ENCODE peak calls at places on chromosomes 6 and 20, in four cellular contexts. M, J, E and B are unnamed samples.

GRCh38 chr6:88662653-88663174 is 300.7 kb downstream of the RNGTT start:
- DNase-seq in M (no peak), J (no peak), E (no peak), B (no peak)

GRCh38 chr20:44695295-44696230 is 19.6 kb upstream of the CCN5 start:
- DNase-seq in M (no peak), J (no peak), E (peak; percentile 57), B (no peak)

GRCh38 chr6:107877968-107878367 is 53.9 kb upstream of the SCML4 start:
- DNase-seq in M (no peak), J (no peak), E (no peak), B (no peak)

GRCh38 chr6:16286151-16286522 is 47.8 kb downstream of the GMPR start:
- DNase-seq in M (peak; percentile 82), J (no peak), E (peak; percentile 47), B (peak; percentile 75)

GRCh38 chr20:50127587-50128519 is 14.9 kb upstream of the UBE2V1 start:
- DNase-seq in M (no peak), J (no peak), E (no peak), B (no peak)

GRCh38 chr20:60262967-60263603 is 304.9 kb downstream of the CDH26 start:
- DNase-seq in M (peak; percentile 67), J (peak; percentile 20), E (peak; percentile 19), B (no peak)

GRCh38 chr6:105991561-105992314 is 94.4 kb upstream of the PRDM1 start:
- DNase-seq in M (peak; percentile 77), J (no peak), E (no peak), B (peak; percentile 46)

GRCh38 chr6:110491644-110492317 is 15.4 kb upstream of the SLC22A16 start:
- DNase-seq in M (peak; percentile 33), J (no peak), E (peak; percentile 51), B (no peak)

GRCh38 chr6:41732601-41733348 is 2.6 kb downstream of the TFEB start:
- DNase-seq in M (peak; percentile 30), J (no peak), E (peak; percentile 18), B (peak; percentile 58)

GRCh38 chr6:121851056-121851455 is 415.6 kb downstream of the GJA1 start:
- DNase-seq in M (peak; percentile 79), J (no peak), E (no peak), B (peak; percentile 56)

GRCh38 chr20:12928755-12929401 is 79.9 kb upstream of the SPTLC3 start:
- DNase-seq in M (no peak), J (no peak), E (peak; percentile 82), B (no peak)

GRCh38 chr20:63667858-63668257 is 9.7 kb downstream of the RTEL1 start:
- DNase-seq in M (no peak), J (no peak), E (no peak), B (no peak)

GRCh38 chr20:33017542-33017941 is 10.0 kb downstream of the BPIFB2 start:
- DNase-seq in M (no peak), J (no peak), E (no peak), B (no peak)

GRCh38 chr20:43972051-43972450 is 57.4 kb downstream of the TOX2 start:
- DNase-seq in M (no peak), J (no peak), E (no peak), B (no peak)

GRCh38 chr20:2125474-2126112 is 24.0 kb downstream of the STK35 start:
- DNase-seq in M (no peak), J (no peak), E (no peak), B (no peak)

GRCh38 chr6:138182939-138183791 is 21.4 kb downstream of the ARFGEF3 start:
- DNase-seq in M (no peak), J (no peak), E (no peak), B (no peak)

GRCh38 chr6:118659513-118660217 is 8.3 kb upstream of the CEP85L start:
- DNase-seq in M (no peak), J (no peak), E (peak; percentile 27), B (peak; percentile 22)

GRCh38 chr6:91117550-91117949 is 530.7 kb upstream of the MAP3K7 start:
- DNase-seq in M (no peak), J (no peak), E (no peak), B (no peak)

GRCh38 chr20:3786665-3787639 is at the start of gene CENPB:
- DNase-seq in M (peak; percentile 89), J (peak; percentile 89), E (peak; percentile 81), B (peak; percentile 95)

GRCh38 chr6:116395647-116396046 is 24.9 kb downstream of the DSE start:
- DNase-seq in M (no peak), J (no peak), E (no peak), B (no peak)

GRCh38 chr20:32326507-32326851 is 31.7 kb upstream of the ASXL1 start:
- DNase-seq in M (no peak), J (no peak), E (peak; percentile 40), B (peak; percentile 66)

GRCh38 chr6:45428734-45429133 is 51.0 kb upstream of the SUPT3H start:
- DNase-seq in M (no peak), J (no peak), E (no peak), B (no peak)

GRCh38 chr6:148971027-148971927 is 224.4 kb downstream of the UST start:
- DNase-seq in M (no peak), J (no peak), E (peak; percentile 30), B (no peak)

GRCh38 chr6:142702501-142703460 is 242.2 kb downstream of the HIVEP2 start:
- DNase-seq in M (peak; percentile 47), J (peak; percentile 16), E (no peak), B (no peak)

GRCh38 chr6:5149160-5149559 is 64.0 kb downstream of the PPP1R3G start:
- DNase-seq in M (no peak), J (no peak), E (no peak), B (no peak)
- H3K4me3 ChIP-seq in M (no peak overlapping the region), J (no peak overlapping the region), E (no peak overlapping the region), B (no peak overlapping the region)

GRCh38 chr20:16712541-16712947 is 17.3 kb upstream of the SNRPB2 start:
- DNase-seq in M (no peak), J (no peak), E (no peak), B (no peak)

GRCh38 chr20:16711859-16712258 is 18.0 kb upstream of the SNRPB2 start:
- DNase-seq in M (no peak), J (no peak), E (no peak), B (no peak)

GRCh38 chr20:16708590-16708989 is 21.2 kb upstream of the SNRPB2 start:
- DNase-seq in M (no peak), J (no peak), E (no peak), B (no peak)

GRCh38 chr20:16709017-16709416 is 20.8 kb upstream of the SNRPB2 start:
- DNase-seq in M (no peak), J (no peak), E (no peak), B (no peak)

GRCh38 chr20:16710781-16711180 is 19.0 kb upstream of the SNRPB2 start:
- DNase-seq in M (no peak), J (no peak), E (no peak), B (no peak)
- H3K4me3 ChIP-seq in M (no peak overlapping the region), J (no peak overlapping the region), E (no peak overlapping the region), B (no peak overlapping the region)

GRCh38 chr6:69231983-69232382 is 564.8 kb downstream of the LMBRD1 start:
- DNase-seq in M (no peak), J (no peak), E (no peak), B (no peak)

GRCh38 chr6:69233195-69233524 is 563.6 kb downstream of the LMBRD1 start:
- DNase-seq in M (no peak), J (no peak), E (no peak), B (no peak)

GRCh38 chr6:69232506-69233194 is 564.2 kb downstream of the LMBRD1 start:
- DNase-seq in M (peak; percentile 78), J (peak; percentile 77), E (peak; percentile 70), B (peak; percentile 90)
- H3K4me3 ChIP-seq in M (no peak overlapping the region), J (no peak overlapping the region), E (no peak overlapping the region), B (no peak overlapping the region)

DNA sequence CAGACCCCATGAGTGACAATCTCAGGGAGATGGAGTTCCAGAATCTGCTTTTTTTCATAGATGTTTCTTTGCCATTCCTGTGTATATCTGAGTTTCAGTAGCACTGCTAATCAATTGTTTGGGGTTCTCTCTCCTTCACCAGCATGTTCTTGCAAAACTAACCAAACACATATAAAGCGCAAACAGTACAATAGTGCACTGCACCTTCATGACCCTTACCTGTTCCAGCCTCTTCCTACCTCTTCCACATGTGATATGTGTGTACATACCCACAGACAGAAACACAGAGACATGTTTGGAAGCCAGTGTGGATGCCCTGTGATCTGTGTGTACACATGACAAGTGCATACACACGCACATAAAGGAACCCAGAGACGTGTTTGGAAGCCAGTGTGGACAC is 1.8 kb upstream of the CEP43 start:
- DNase-seq in M (no peak), J (no peak), E (no peak), B (no peak)
- H3K4me3 ChIP-seq in M (peak overlapping the region; percentile 17), J (no peak overlapping the region), E (peak overlapping the region; percentile 100), B (no peak overlapping the region)

DNA sequence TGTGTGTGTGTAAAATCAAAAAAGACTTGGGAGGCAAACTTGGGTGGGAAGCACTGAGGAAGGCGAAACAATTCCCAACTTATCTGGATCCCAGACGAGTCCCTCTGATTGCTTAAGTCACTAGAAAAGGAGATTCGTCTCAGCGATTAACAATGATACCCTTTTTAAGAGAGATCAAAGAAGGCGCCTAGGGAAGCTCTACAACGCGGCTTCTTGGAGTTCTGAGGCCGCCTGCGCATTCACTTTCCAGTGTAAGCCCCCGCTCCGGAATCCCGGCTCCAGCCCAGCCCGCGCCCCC is 8.7 kb upstream of the TBX18 start:
- DNase-seq in M (peak; percentile 62), J (no peak), E (peak; percentile 57), B (no peak)
- H3K4me3 ChIP-seq in M (no peak overlapping the region), J (peak overlapping the region; percentile 55), E (peak overlapping the region; percentile 49), B (peak overlapping the region; percentile 52)

GRCh38 chr6:47413752-47414516 is 63.7 kb upstream of the CD2AP start:
- DNase-seq in M (peak; percentile 71), J (peak; percentile 11), E (peak; percentile 84), B (peak; percentile 74)
- H3K4me3 ChIP-seq in M (no peak overlapping the region), J (peak overlapping the region; percentile 54), E (no peak overlapping the region), B (no peak overlapping the region)

DNA sequence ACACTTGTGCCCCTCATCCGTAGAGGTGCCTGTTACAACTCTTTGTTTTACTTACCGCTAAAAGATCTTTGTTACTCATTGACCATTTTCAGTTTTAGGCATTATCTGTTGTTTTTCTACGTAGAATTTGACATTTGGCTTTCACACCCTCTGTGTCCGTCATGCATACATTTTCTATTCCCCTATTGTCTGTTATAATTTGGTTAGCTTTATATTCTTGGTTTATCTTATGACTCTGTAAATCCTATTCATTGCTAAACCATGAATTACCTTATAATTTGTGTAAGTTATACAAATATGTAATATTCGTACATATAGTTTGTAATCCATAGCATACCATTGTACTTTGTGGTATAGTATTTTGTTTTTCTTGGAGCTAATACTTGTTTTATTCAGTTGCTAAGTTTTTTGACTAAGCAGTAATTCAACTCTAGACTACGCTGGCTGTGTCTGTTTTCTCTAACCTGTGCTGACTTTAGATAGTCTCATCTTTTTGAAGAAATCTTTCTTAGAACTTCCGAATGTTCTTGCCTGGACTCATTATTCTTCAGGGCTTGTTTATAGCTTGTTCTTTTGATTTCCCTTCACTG is 21.8 kb downstream of the CDC5L start:
- DNase-seq in M (no peak), J (no peak), E (no peak), B (no peak)
- H3K4me3 ChIP-seq in M (no peak overlapping the region), J (no peak overlapping the region), E (no peak overlapping the region), B (no peak overlapping the region)